ENCODE peak calls at places on chromosomes 1 and 21, in eight cellular contexts. O, A, J, D, L, H, G and V are unnamed samples.

GRCh38 chr1:230824571-230825060 is 43.7 kb downstream of the C1orf198 start:
- DNase-seq in O (no peak), A (peak; percentile 73), J (no peak), D (no peak), L (no peak), H (no peak), G (no peak), V (peak; percentile 69)

GRCh38 chr1:183634429-183635065 is 1.0 kb downstream of the ARPC5 start:
- DNase-seq in O (no peak), A (no peak), J (no peak), D (no peak), L (no peak), H (no peak), G (no peak), V (no peak)

GRCh38 chr1:145799806-145800205 is 24.1 kb downstream of the RNF115 start:
- DNase-seq in O (no peak), A (no peak), J (no peak), D (no peak), L (no peak), H (no peak), G (no peak), V (no peak)

GRCh38 chr1:218480691-218481099 is 135.6 kb downstream of the TGFB2 start:
- DNase-seq in O (no peak), A (no peak), J (peak; percentile 87), D (no peak), L (no peak), H (no peak), G (no peak), V (peak; percentile 69)

GRCh38 chr1:31199924-31200323 is 39.8 kb downstream of the NKAIN1 start:
- DNase-seq in O (no peak), A (no peak), J (no peak), D (no peak), L (no peak), H (no peak), G (no peak), V (no peak)

GRCh38 chr1:78004719-78005346 is at the start of gene DNAJB4:
- DNase-seq in O (peak; percentile 97), A (no peak), J (peak; percentile 99), D (no peak), L (no peak), H (peak; percentile 83), G (peak; percentile 81), V (peak; percentile 92)

GRCh38 chr1:99728494-99729235 is 37.8 kb downstream of the FRRS1 start:
- DNase-seq in O (no peak), A (no peak), J (peak; percentile 41), D (no peak), L (no peak), H (no peak), G (peak; percentile 53), V (peak; percentile 25)

GRCh38 chr1:28415246-28415645 is 45.7 kb downstream of the PHACTR4 start:
- DNase-seq in O (no peak), A (no peak), J (no peak), D (no peak), L (no peak), H (no peak), G (no peak), V (no peak)

GRCh38 chr1:76068953-76069561 is 5.5 kb upstream of the ST6GALNAC3 start:
- DNase-seq in O (no peak), A (no peak), J (no peak), D (no peak), L (no peak), H (peak; percentile 42), G (no peak), V (peak; percentile 33)

GRCh38 chr1:155322953-155323728 is 2.4 kb downstream of the RUSC1 start:
- DNase-seq in O (peak; percentile 49), A (peak; percentile 98), J (peak; percentile 92), D (peak; percentile 94), L (peak; percentile 95), H (peak; percentile 80), G (peak; percentile 95), V (peak; percentile 97)

GRCh38 chr21:42209801-42210479 is 9.0 kb upstream of the ABCG1 start:
- DNase-seq in O (no peak), A (peak; percentile 35), J (no peak), D (peak; percentile 1), L (no peak), H (no peak), G (no peak), V (peak; percentile 21)

GRCh38 chr1:29415156-29415830 is 179.0 kb downstream of the PTPRU start:
- DNase-seq in O (no peak), A (peak; percentile 52), J (peak; percentile 15), D (no peak), L (no peak), H (no peak), G (peak; percentile 40), V (no peak)
- TF ChIP-seq CTCF in O (no peak), A (no peak), J (peak; percentile 22), D (no peak), L (no peak), H (no peak), G (peak; percentile 31), V (no peak)

DNA sequence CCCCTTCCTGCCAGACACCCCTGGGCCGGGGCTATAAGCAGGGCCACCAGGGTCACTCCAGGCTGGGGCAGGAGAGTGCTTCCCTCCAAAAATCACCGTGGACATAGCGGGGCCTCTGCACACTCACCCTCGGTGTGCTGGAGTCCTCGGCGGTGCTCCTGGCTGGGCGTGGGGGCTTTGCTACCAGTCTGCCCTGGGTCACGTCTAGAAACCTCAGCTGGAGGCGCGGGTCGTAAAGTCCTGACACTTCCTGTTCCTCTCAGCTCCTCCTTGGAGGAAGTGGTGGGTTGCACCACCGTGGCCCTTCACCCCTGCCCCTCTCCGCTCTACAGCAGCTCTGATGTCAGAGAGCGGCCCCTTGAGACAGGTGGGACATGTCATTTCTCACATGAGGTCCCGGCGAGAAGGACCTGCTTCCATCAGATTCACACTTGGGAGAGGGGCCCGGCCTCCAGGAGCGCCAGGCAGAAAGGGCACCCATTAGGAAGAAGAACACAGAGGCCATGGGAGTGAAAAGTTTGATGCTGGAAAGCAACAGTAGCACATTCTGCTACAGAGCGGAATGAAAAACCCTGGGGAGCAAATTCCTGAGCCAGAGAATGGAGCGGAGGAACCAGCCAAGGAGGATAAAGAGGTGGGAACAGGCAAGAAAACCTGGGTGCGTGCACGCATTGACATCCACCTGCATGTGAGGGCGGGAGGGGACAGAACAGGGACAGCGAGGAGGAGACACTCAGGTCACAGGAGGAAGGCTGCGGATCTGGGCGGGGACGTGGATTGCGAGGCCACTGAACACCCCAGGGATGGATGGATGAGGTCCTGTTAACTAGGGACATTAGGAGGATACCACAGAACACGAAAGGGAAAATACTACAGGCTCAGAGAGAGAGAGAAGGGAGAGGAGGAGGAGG is at the start of gene ITGB2:
- DNase-seq in O (no peak), A (no peak), J (no peak), D (peak; percentile 88), L (peak; percentile 74), H (no peak), G (no peak), V (no peak)
- H3K4me3 ChIP-seq in O (no peak within 1 kb of the TSS), A (peak within 1 kb of the TSS; percentile 62), J (no peak within 1 kb of the TSS), D (peak within 1 kb of the TSS; percentile 47), L (peak within 1 kb of the TSS; percentile 46), H (peak within 1 kb of the TSS; percentile 9), G (no peak within 1 kb of the TSS), V (no peak within 1 kb of the TSS)

GRCh38 chr1:2525524-2525895 is 886 bp downstream of the PANK4 start:
- DNase-seq in O (no peak), A (no peak), J (no peak), D (no peak), L (no peak), H (no peak), G (no peak), V (no peak)

GRCh38 chr1:2523191-2523890 is 3.1 kb downstream of the PANK4 start:
- DNase-seq in O (no peak), A (no peak), J (no peak), D (no peak), L (peak; percentile 80), H (no peak), G (no peak), V (no peak)

GRCh38 chr1:2525896-2526823 is at the start of gene PANK4:
- DNase-seq in O (peak; percentile 84), A (peak; percentile 92), J (peak; percentile 97), D (peak; percentile 97), L (peak; percentile 96), H (peak; percentile 92), G (peak; percentile 99), V (peak; percentile 96)

GRCh38 chr1:2522230-2522629 is 4.2 kb downstream of the PANK4 start:
- DNase-seq in O (no peak), A (no peak), J (no peak), D (no peak), L (no peak), H (no peak), G (no peak), V (no peak)

GRCh38 chr1:2523891-2524609 is 2.3 kb downstream of the PANK4 start:
- DNase-seq in O (no peak), A (no peak), J (no peak), D (no peak), L (no peak), H (no peak), G (no peak), V (no peak)
- TF ChIP-seq CTCF in O (no peak), A (no peak), J (no peak), D (no peak), L (peak; percentile 14), H (no peak), G (no peak), V (no peak)

GRCh38 chr1:45328680-45329079 is 2.0 kb downstream of the HPDL start:
- DNase-seq in O (no peak), A (no peak), J (no peak), D (no peak), L (no peak), H (no peak), G (no peak), V (no peak)

GRCh38 chr1:45331436-45332345 is 5.0 kb downstream of the HPDL start:
- DNase-seq in O (no peak), A (no peak), J (no peak), D (no peak), L (no peak), H (no peak), G (no peak), V (no peak)

GRCh38 chr1:45327644-45328515 is 1.2 kb downstream of the HPDL start:
- DNase-seq in O (no peak), A (no peak), J (no peak), D (no peak), L (no peak), H (no peak), G (no peak), V (no peak)

GRCh38 chr1:45326627-45327591 is at the start of gene HPDL:
- DNase-seq in O (no peak), A (no peak), J (peak; percentile 59), D (peak; percentile 74), L (peak; percentile 82), H (peak; percentile 46), G (peak; percentile 77), V (peak; percentile 40)

GRCh38 chr1:45329445-45329844 is 2.8 kb downstream of the HPDL start:
- DNase-seq in O (no peak), A (no peak), J (no peak), D (no peak), L (no peak), H (no peak), G (peak; percentile 21), V (no peak)
- H3K4me3 ChIP-seq in O (no peak overlapping the region), A (no peak overlapping the region), J (no peak overlapping the region), D (no peak overlapping the region), L (no peak overlapping the region), H (no peak overlapping the region), G (no peak overlapping the region), V (no peak overlapping the region)

GRCh38 chr1:41578712-41579335 is 94.3 kb upstream of the EDN2 start:
- DNase-seq in O (peak; percentile 1), A (no peak), J (peak; percentile 65), D (no peak), L (no peak), H (no peak), G (peak; percentile 48), V (peak; percentile 37)
- TF ChIP-seq CTCF in O (peak; percentile 50), A (no peak), J (peak; percentile 76), D (peak; percentile 21), L (peak; percentile 57), H (no peak), G (peak; percentile 57), V (peak; percentile 37)

GRCh38 chr1:173669491-173669941 is at the start of gene ANKRD45:
- DNase-seq in O (peak; percentile 13), A (no peak), J (peak; percentile 51), D (peak; percentile 63), L (no peak), H (peak; percentile 13), G (peak; percentile 83), V (peak; percentile 25)
- H3K4me3 ChIP-seq in O (peak within 1 kb of the TSS; percentile 51), A (peak within 1 kb of the TSS; percentile 68), J (peak within 1 kb of the TSS; percentile 61), D (peak within 1 kb of the TSS; percentile 63), L (peak within 1 kb of the TSS; percentile 49), H (peak within 1 kb of the TSS; percentile 8), G (peak within 1 kb of the TSS; percentile 32), V (peak within 1 kb of the TSS; percentile 45)